ENCODE peak calls at places on chromosomes 4 and X, in six cellular contexts. T is H9, M is neuronal stem cell, Y is H1, P is IMR-90, R is trophoblast cell. B is an unnamed sample. For H3K79me1, the result is how much of the 10 kb centered on the place peaks cover.

GRCh38 chr4:22501715-22502095 is 14.2 kb downstream of the ADGRA3 start:
- DNase-seq in T (no peak), M (no peak), Y (no peak), P (no peak), R (peak), B (no peak)

GRCh38 chrX:44072631-44073030 is 99.4 kb upstream of the NDP start:
- DNase-seq in T (no peak), M (no peak), Y (no peak), P (no peak), R (no peak), B (no peak)

GRCh38 chrX:115494133-115494532 is 66.8 kb upstream of the PLS3 start:
- DNase-seq in T (no peak), M (no peak), Y (no peak), P (peak), R (no peak), B (no peak)

GRCh38 chr4:147596976-147597375 is 20.2 kb upstream of the TMEM184C start:
- DNase-seq in T (no peak), M (no peak), Y (no peak), P (peak), R (no peak), B (peak)

GRCh38 chrX:13934731-13935130 is 95.0 kb downstream of the GEMIN8 start:
- DNase-seq in T (no peak), M (no peak), Y (no peak), P (no peak), R (no peak), B (no peak)

GRCh38 chr4:17786567-17786966 is 5.1 kb upstream of the FAM184B start:
- DNase-seq in T (no peak), M (no peak), Y (no peak), P (peak), R (peak), B (no peak)

GRCh38 chr4:166498541-166498940 is 625.5 kb downstream of the TLL1 start:
- DNase-seq in T (no peak), M (no peak), Y (no peak), P (no peak), R (no peak), B (peak)

GRCh38 chr4:90727938-90728337 is 600.7 kb downstream of the CCSER1 start:
- DNase-seq in T (peak), M (peak), Y (no peak), P (no peak), R (peak), B (no peak)

GRCh38 chr4:9792381-9792780 is 10.9 kb downstream of the DRD5 start:
- DNase-seq in T (no peak), M (no peak), Y (no peak), P (no peak), R (no peak), B (no peak)

GRCh38 chr4:15659768-15660394 is 4.7 kb upstream of the FBXL5 start:
- DNase-seq in T (no peak), M (no peak), Y (no peak), P (peak), R (peak), B (peak)

GRCh38 chr4:99968330-99968729 is 18.3 kb upstream of the H2AZ1 start:
- DNase-seq in T (no peak), M (no peak), Y (no peak), P (peak), R (peak), B (peak)

GRCh38 chr4:40055873-40056721 is 553 bp upstream of the N4BP2 start:
- DNase-seq in T (peak), M (peak), Y (peak), P (peak), R (peak), B (peak)

GRCh38 chr4:146417822-146418221 is 103.9 kb downstream of the SLC10A7 start:
- DNase-seq in T (no peak), M (no peak), Y (no peak), P (no peak), R (no peak), B (no peak)

GRCh38 chr4:10066704-10067651 is 45.7 kb upstream of the SLC2A9 start:
- DNase-seq in T (peak), M (no peak), Y (peak), P (no peak), R (no peak), B (no peak)

GRCh38 chrX:96776966-96777365 is 92.3 kb downstream of the DIAPH2 start:
- DNase-seq in T (no peak), M (no peak), Y (no peak), P (peak), R (peak), B (no peak)

GRCh38 chr4:69064391-69064790 is 31.9 kb upstream of the UGT2B7 start:
- DNase-seq in T (no peak), M (no peak), Y (no peak), P (no peak), R (no peak), B (no peak)

GRCh38 chrX:134679644-134680043 is 21.4 kb upstream of the PLAC1 start:
- DNase-seq in T (no peak), M (no peak), Y (no peak), P (no peak), R (no peak), B (no peak)
- H2AFZ ChIP-seq in T (no peak), M (no peak), Y (no peak), P (no peak), R (no peak), B (no peak)

GRCh38 chr4:5887011-5887360 is 5.9 kb downstream of the CRMP1 start:
- DNase-seq in T (no peak), M (no peak), Y (no peak), P (no peak), R (no peak), B (no peak)

GRCh38 chr4:5882947-5883346 is 9.9 kb downstream of the CRMP1 start:
- DNase-seq in T (no peak), M (no peak), Y (no peak), P (no peak), R (no peak), B (no peak)

GRCh38 chr4:5887361-5888221 is 5.3 kb downstream of the CRMP1 start:
- DNase-seq in T (peak), M (no peak), Y (peak), P (no peak), R (no peak), B (peak)

GRCh38 chr4:5885733-5886132 is 7.2 kb downstream of the CRMP1 start:
- DNase-seq in T (no peak), M (no peak), Y (no peak), P (no peak), R (no peak), B (no peak)

GRCh38 chr4:5884804-5885203 is 8.1 kb downstream of the CRMP1 start:
- DNase-seq in T (no peak), M (no peak), Y (no peak), P (no peak), R (no peak), B (no peak)
- H3K79me1 ChIP-seq in T (under half), M (under half), Y (under half), P (under half), R (under half), B (under half)

GRCh38 chr4:56787380-56787779 is 34.1 kb downstream of the SPINK2 start:
- DNase-seq in T (no peak), M (no peak), Y (no peak), P (no peak), R (no peak), B (peak)
- H2AFZ ChIP-seq in T (no peak), M (peak), Y (peak), P (peak), R (no peak), B (no peak)

DNA sequence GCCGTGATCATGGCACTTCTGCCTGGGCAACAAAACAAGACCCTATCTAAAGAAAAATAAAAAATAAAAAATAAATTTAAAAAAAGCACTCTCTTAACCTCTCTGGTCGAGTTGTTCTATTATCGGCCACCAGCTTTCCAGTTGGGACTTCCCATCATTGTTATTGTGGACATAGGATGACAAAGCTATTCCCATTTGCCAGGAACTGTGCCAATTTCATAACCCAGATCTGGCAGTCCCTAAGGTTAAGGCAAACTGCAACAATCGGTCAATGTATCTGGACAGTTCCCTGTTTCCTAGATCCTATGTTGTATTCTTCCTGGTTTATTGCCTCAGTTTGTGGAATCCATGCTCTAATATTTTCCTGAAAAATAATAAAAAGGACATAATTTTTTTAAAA is 17.8 kb upstream of the ANXA5 start:
- DNase-seq in T (no peak), M (no peak), Y (no peak), P (no peak), R (no peak), B (no peak)
- H3K79me1 ChIP-seq in T (under half), M (under half), Y (under half), P (under half), R (under half), B (under half)

DNA sequence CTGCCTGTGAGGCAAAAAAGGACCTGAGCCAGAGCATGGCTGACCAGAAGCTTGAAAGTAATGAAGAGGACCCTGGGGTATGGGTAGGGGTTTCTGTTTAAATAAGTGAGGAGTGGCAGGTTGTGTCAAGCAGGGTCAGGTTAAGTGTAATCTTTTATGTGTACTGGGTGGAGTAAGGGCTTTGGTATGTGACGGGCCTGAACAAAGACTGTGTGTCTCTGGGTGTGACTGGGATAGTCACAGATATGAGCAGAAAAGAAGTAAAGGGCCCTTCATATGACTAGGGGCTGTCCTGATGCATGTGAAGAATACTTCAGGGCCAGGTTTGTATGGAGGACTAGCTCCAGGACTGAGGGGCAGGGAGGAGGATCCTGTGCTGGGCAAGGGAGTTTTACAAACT is 82.4 kb downstream of the ITIH6 start:
- DNase-seq in T (no peak), M (no peak), Y (no peak), P (no peak), R (peak), B (no peak)
- H2AFZ ChIP-seq in T (no peak), M (no peak), Y (no peak), P (no peak), R (no peak), B (no peak)

DNA sequence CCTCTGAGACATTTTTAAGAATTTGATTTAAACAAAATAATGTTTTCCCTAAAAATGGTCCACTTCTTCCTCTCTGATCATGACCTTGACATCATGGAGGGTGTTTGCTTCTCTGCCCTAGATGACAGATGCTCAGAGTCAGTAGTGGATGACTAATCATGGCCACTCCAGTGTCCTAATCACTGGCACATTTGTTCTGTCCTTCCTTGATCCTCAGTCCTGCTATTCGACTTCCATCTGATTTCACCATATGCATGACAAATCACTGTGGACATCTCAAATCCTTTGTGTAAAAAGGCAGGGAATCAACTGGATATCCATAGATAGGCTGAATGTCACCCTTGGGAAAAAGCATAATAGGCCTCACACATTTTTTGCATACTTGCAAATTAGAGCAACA is 9.0 kb downstream of the CRMP1 start:
- DNase-seq in T (no peak), M (no peak), Y (no peak), P (no peak), R (no peak), B (peak)
- H3K79me1 ChIP-seq in T (under half), M (under half), Y (under half), P (under half), R (under half), B (under half)

GRCh38 chr4:74764119-74764518 is 30.2 kb downstream of the BTC start:
- DNase-seq in T (no peak), M (no peak), Y (no peak), P (no peak), R (no peak), B (no peak)

GRCh38 chr4:74755486-74755885 is 38.8 kb downstream of the BTC start:
- DNase-seq in T (no peak), M (no peak), Y (no peak), P (no peak), R (no peak), B (peak)

GRCh38 chr4:74757136-74757535 is 37.2 kb downstream of the BTC start:
- DNase-seq in T (no peak), M (no peak), Y (no peak), P (no peak), R (peak), B (no peak)

GRCh38 chr4:74754218-74754617 is 40.1 kb downstream of the BTC start:
- DNase-seq in T (no peak), M (no peak), Y (no peak), P (no peak), R (no peak), B (no peak)

GRCh38 chr4:74758521-74758920 is 35.8 kb downstream of the BTC start:
- DNase-seq in T (no peak), M (no peak), Y (no peak), P (no peak), R (no peak), B (no peak)
- H2AFZ ChIP-seq in T (no peak), M (no peak), Y (no peak), P (no peak), R (no peak), B (no peak)

GRCh38 chr4:5874811-5875465 is 17.9 kb downstream of the CRMP1 start:
- DNase-seq in T (peak), M (no peak), Y (no peak), P (peak), R (peak), B (no peak)

GRCh38 chr4:5881340-5881739 is 11.5 kb downstream of the CRMP1 start:
- DNase-seq in T (no peak), M (no peak), Y (no peak), P (peak), R (no peak), B (no peak)

GRCh38 chr4:5878359-5878758 is 14.5 kb downstream of the CRMP1 start:
- DNase-seq in T (no peak), M (no peak), Y (no peak), P (no peak), R (no peak), B (no peak)
- H3K79me1 ChIP-seq in T (under half), M (under half), Y (under half), P (under half), R (under half), B (under half)

B was measured in mesenchymal stem cell.